ENCODE peak calls at places on chromosomes 2 and 18, in nine cellular contexts. L, U, J, G, F, A, W, P and T are unnamed samples.

GRCh38 chr2:48278590-48278989 is 251.4 kb upstream of the STON1 start:
- DNase-seq in L (no peak), U (no peak), J (no peak), G (no peak), F (no peak), A (no peak), W (no peak), P (no peak), T (no peak)

GRCh38 chr2:112483047-112483473 is 1.1 kb downstream of the TTL start:
- DNase-seq in L (peak), U (no peak), J (no peak), G (no peak), F (no peak), A (peak), W (peak), P (peak), T (no peak)

GRCh38 chr2:20353597-20353996 is 3.0 kb upstream of the PUM2 start:
- DNase-seq in L (no peak), U (no peak), J (no peak), G (no peak), F (no peak), A (peak), W (no peak), P (peak), T (no peak)

GRCh38 chr2:68747918-68748317 is 13.3 kb downstream of the ARHGAP25 start:
- DNase-seq in L (no peak), U (no peak), J (no peak), G (no peak), F (no peak), A (no peak), W (no peak), P (no peak), T (no peak)

GRCh38 chr2:129877795-129878775 is 101.4 kb upstream of the RAB6C start:
- DNase-seq in L (peak), U (no peak), J (no peak), G (no peak), F (peak), A (peak), W (no peak), P (no peak), T (no peak)

GRCh38 chr2:84441505-84441904 is 17.6 kb downstream of the SUCLG1 start:
- DNase-seq in L (no peak), U (no peak), J (no peak), G (no peak), F (no peak), A (no peak), W (no peak), P (no peak), T (no peak)

GRCh38 chr2:50492452-50492851 is 539.5 kb downstream of the NRXN1 start:
- DNase-seq in L (peak), U (peak), J (peak), G (no peak), F (peak), A (peak), W (peak), P (peak), T (no peak)

GRCh38 chr18:67476585-67476984 is 39.9 kb downstream of the DSEL start:
- DNase-seq in L (no peak), U (no peak), J (no peak), G (no peak), F (no peak), A (no peak), W (no peak), P (no peak), T (no peak)

GRCh38 chr2:203720922-203721672 is 14.7 kb downstream of the CD28 start:
- DNase-seq in L (no peak), U (no peak), J (no peak), G (no peak), F (no peak), A (no peak), W (no peak), P (no peak), T (no peak)

GRCh38 chr2:31216734-31217133 is 581 bp downstream of the CAPN14 start:
- DNase-seq in L (no peak), U (no peak), J (no peak), G (no peak), F (no peak), A (no peak), W (no peak), P (no peak), T (no peak)

GRCh38 chr2:54077088-54077900 is 38.1 kb upstream of the ACYP2 start:
- DNase-seq in L (no peak), U (no peak), J (no peak), G (no peak), F (no peak), A (no peak), W (no peak), P (no peak), T (no peak)

GRCh38 chr2:241161646-241162281 is 11.5 kb downstream of the PPP1R7 start:
- DNase-seq in L (no peak), U (peak), J (no peak), G (no peak), F (peak), A (no peak), W (no peak), P (peak), T (no peak)

GRCh38 chr18:74256190-74256589 is 35.6 kb downstream of the CYB5A start:
- DNase-seq in L (no peak), U (no peak), J (no peak), G (no peak), F (no peak), A (no peak), W (peak), P (no peak), T (no peak)

GRCh38 chr2:96528680-96529375 is 7.7 kb upstream of the ARID5A start:
- DNase-seq in L (no peak), U (no peak), J (no peak), G (no peak), F (peak), A (no peak), W (no peak), P (no peak), T (no peak)

GRCh38 chr18:9539283-9539682 is 64.0 kb downstream of the RALBP1 start:
- DNase-seq in L (peak), U (no peak), J (no peak), G (no peak), F (no peak), A (no peak), W (no peak), P (peak), T (no peak)

GRCh38 chr2:11712866-11713265 is 33.6 kb upstream of the LPIN1 start:
- DNase-seq in L (no peak), U (no peak), J (no peak), G (no peak), F (no peak), A (no peak), W (no peak), P (peak), T (no peak)

GRCh38 chr2:132421198-132421780 is 4.7 kb downstream of the GPR39 start:
- DNase-seq in L (no peak), U (no peak), J (no peak), G (no peak), F (no peak), A (no peak), W (no peak), P (peak), T (no peak)

GRCh38 chr2:1548910-1549673 is 135.8 kb downstream of the TPO start:
- DNase-seq in L (no peak), U (no peak), J (no peak), G (no peak), F (no peak), A (no peak), W (no peak), P (no peak), T (no peak)

GRCh38 chr2:48912110-48912509 is 156.6 kb upstream of the LHCGR start:
- DNase-seq in L (no peak), U (no peak), J (no peak), G (no peak), F (no peak), A (no peak), W (no peak), P (no peak), T (no peak)

GRCh38 chr2:27262379-27263286 is at the start of gene SLC30A3:
- DNase-seq in L (peak), U (peak), J (peak), G (peak), F (no peak), A (peak), W (peak), P (peak), T (peak)

GRCh38 chr18:48540329-48541025 is 1.6 kb downstream of the CTIF start:
- DNase-seq in L (no peak), U (peak), J (peak), G (peak), F (peak), A (peak), W (peak), P (peak), T (no peak)

GRCh38 chr2:100845141-100845991 is 25.4 kb downstream of the NPAS2 start:
- DNase-seq in L (no peak), U (no peak), J (no peak), G (no peak), F (no peak), A (no peak), W (no peak), P (no peak), T (no peak)

GRCh38 chr18:41410007-41410406 is 545.0 kb upstream of the PIK3C3 start:
- DNase-seq in L (no peak), U (no peak), J (no peak), G (no peak), F (no peak), A (no peak), W (no peak), P (no peak), T (no peak)

GRCh38 chr2:168025487-168026203 is 221.8 kb downstream of the STK39 start:
- DNase-seq in L (no peak), U (no peak), J (no peak), G (no peak), F (no peak), A (no peak), W (no peak), P (peak), T (no peak)

GRCh38 chr2:86671304-86671981 is 47.8 kb upstream of the RNF103 start:
- DNase-seq in L (no peak), U (no peak), J (no peak), G (no peak), F (no peak), A (peak), W (no peak), P (peak), T (no peak)

GRCh38 chr2:40482091-40482490 is 30.2 kb upstream of the SLC8A1 start:
- DNase-seq in L (no peak), U (no peak), J (no peak), G (no peak), F (no peak), A (no peak), W (no peak), P (no peak), T (no peak)

GRCh38 chr18:80249217-80250093 is 2.1 kb upstream of the PARD6G start:
- DNase-seq in L (no peak), U (no peak), J (no peak), G (no peak), F (no peak), A (no peak), W (no peak), P (peak), T (no peak)